ENCODE peak calls at places on chromosome 16, in eight cellular contexts. I is EL, U is fibroblast of lung, A is lower lobe of right lung, Y is neural crest cell, X is smooth muscle cell of the brain vasculature, O is RWPE1, J is WTC11. Q is an unnamed sample.

GRCh38 chr16:3716831-3717234 is 491 bp downstream of the TRAP1 start:
- DNase-seq in O (peak), X (no peak), U (peak), Y (no peak), J (peak), I (peak), A (peak), Q (peak)

GRCh38 chr16:10325783-10326543 is 59.9 kb upstream of the ATF7IP2 start:
- DNase-seq in X (no peak), I (no peak), U (peak), A (no peak), O (no peak), Y (no peak), J (no peak), Q (no peak)

GRCh38 chr16:15653227-15653626 is 3.2 kb downstream of the NDE1 start:
- DNase-seq in J (no peak), A (no peak), O (peak), I (peak), X (no peak), U (peak), Y (no peak), Q (peak)

GRCh38 chr16:381788-382717 is at the start of gene PGAP6:
- DNase-seq in O (peak), A (peak), Y (no peak), U (peak), X (no peak), J (peak), I (peak), Q (peak)

GRCh38 chr16:27726621-27727275 is 176.8 kb downstream of the KATNIP start:
- DNase-seq in O (no peak), X (no peak), U (peak), A (no peak), I (peak), Y (no peak), J (no peak), Q (no peak)

GRCh38 chr16:89103156-89103555 is 9.5 kb downstream of the ACSF3 start:
- DNase-seq in J (no peak), O (no peak), U (no peak), A (peak), X (no peak), I (no peak), Y (no peak), Q (no peak)

GRCh38 chr16:28549301-28549899 is 4.3 kb upstream of the SGF29 start:
- DNase-seq in U (peak), J (no peak), O (peak), X (no peak), Y (no peak), I (no peak), A (no peak), Q (peak)

GRCh38 chr16:20971420-20971819 is 70.8 kb downstream of the LYRM1 start:
- DNase-seq in A (no peak), Y (no peak), X (no peak), J (no peak), I (no peak), U (no peak), O (peak), Q (peak)

GRCh38 chr16:57643166-57643813 is 14.9 kb downstream of the ADGRG1 start:
- DNase-seq in I (peak), U (peak), Y (no peak), X (no peak), J (no peak), O (no peak), A (no peak), Q (peak)

GRCh38 chr16:4307215-4308037 is 8.4 kb upstream of the GLIS2 start:
- DNase-seq in X (no peak), O (peak), I (peak), Y (peak), U (peak), A (peak), J (peak), Q (peak)

GRCh38 chr16:61812251-61812650 is 224.0 kb downstream of the CDH8 start:
- DNase-seq in I (no peak), U (no peak), A (no peak), Y (no peak), J (no peak), O (no peak), X (no peak), Q (no peak)

GRCh38 chr16:49472598-49472997 is 99.0 kb downstream of the C16orf78 start:
- DNase-seq in J (no peak), A (peak), Y (no peak), X (no peak), U (no peak), I (no peak), O (no peak), Q (no peak)

GRCh38 chr16:51306116-51306515 is 155.0 kb upstream of the SALL1 start:
- DNase-seq in J (no peak), Y (no peak), O (no peak), U (no peak), X (no peak), I (no peak), A (no peak), Q (no peak)

GRCh38 chr16:67926181-67926742 is 5.4 kb downstream of the CTRL start:
- DNase-seq in X (no peak), O (peak), A (peak), U (no peak), J (peak), Y (no peak), I (no peak), Q (no peak)

GRCh38 chr16:66801320-66802105 is at the start of gene TERB1:
- DNase-seq in I (no peak), U (no peak), X (no peak), J (peak), O (no peak), Y (no peak), A (no peak), Q (no peak)

GRCh38 chr16:31168848-31169247 is 11.1 kb upstream of the FUS start:
- DNase-seq in J (no peak), I (no peak), A (no peak), X (no peak), O (peak), U (no peak), Y (no peak), Q (no peak)

GRCh38 chr16:24990803-24991202 is 24.4 kb downstream of the ARHGAP17 start:
- DNase-seq in U (no peak), Y (no peak), O (no peak), I (no peak), A (no peak), X (no peak), J (no peak), Q (no peak)

GRCh38 chr16:11370084-11370931 is 25.0 kb downstream of the RMI2 start:
- DNase-seq in J (no peak), I (no peak), O (no peak), U (no peak), X (no peak), Y (no peak), A (no peak), Q (peak)

GRCh38 chr16:81616321-81617020 is 162.6 kb upstream of the PLCG2 start:
- DNase-seq in I (peak), J (peak), X (peak), A (peak), U (peak), Y (no peak), O (no peak), Q (peak)

GRCh38 chr16:2950773-2951172 is 13.3 kb upstream of the KREMEN2 start:
- DNase-seq in A (no peak), O (no peak), Y (no peak), I (no peak), X (no peak), U (no peak), J (no peak), Q (no peak)

GRCh38 chr16:88649924-88650748 is 717 bp downstream of the CYBA start:
- DNase-seq in O (no peak), I (no peak), X (no peak), J (peak), Y (no peak), U (no peak), A (peak), Q (peak)

GRCh38 chr16:85248269-85248668 is 136.0 kb upstream of the CIBAR2 start:
- DNase-seq in J (no peak), O (no peak), Y (no peak), I (no peak), A (no peak), U (no peak), X (no peak), Q (no peak)

GRCh38 chr16:11152677-11153321 is 103.2 kb downstream of the SOCS1 start:
- DNase-seq in A (no peak), I (no peak), U (no peak), Y (no peak), O (no peak), X (no peak), J (no peak), Q (no peak)

GRCh38 chr16:2520097-2520783 is at the start of gene AMDHD2:
- DNase-seq in I (peak), J (peak), O (peak), X (peak), U (peak), Y (peak), A (peak), Q (peak)

GRCh38 chr16:74304164-74304834 is 7.7 kb downstream of the PSMD7 start:
- DNase-seq in Y (no peak), U (no peak), X (no peak), A (no peak), O (peak), J (no peak), I (peak), Q (peak)

GRCh38 chr16:12341423-12341822 is 364.9 kb downstream of the SNX29 start:
- DNase-seq in I (peak), O (no peak), U (peak), Y (no peak), A (no peak), X (no peak), J (no peak), Q (peak)

GRCh38 chr16:77344306-77344705 is 90.5 kb downstream of the ADAMTS18 start:
- DNase-seq in U (peak), J (no peak), Y (no peak), X (no peak), I (no peak), A (no peak), O (no peak), Q (no peak)

Q was measured in kidney tubule cell.